ENCODE peak calls at places on chromosomes 1 and 21, in five cellular contexts. One of them, this sample, is unnamed.

GRCh38 chr1:16122916-16123315 is 33.0 kb downstream of the EPHA2 start:
- DNase-seq in SJSA1: no peak
- DNase-seq in MM.1S: no peak
- DNase-seq in keratinocyte: no peak
- DNase-seq in CD8-positive, alpha-beta T cell: peak; percentile 55
- DNase-seq in this sample: no peak

GRCh38 chr1:237171564-237172485 is 129.8 kb downstream of the RYR2 start:
- DNase-seq in SJSA1: no peak
- DNase-seq in CD8-positive, alpha-beta T cell: no peak
- DNase-seq in MM.1S: no peak
- DNase-seq in keratinocyte: no peak
- DNase-seq in this sample: no peak

GRCh38 chr1:214216031-214216430 is 64.9 kb upstream of the SMYD2 start:
- DNase-seq in keratinocyte: no peak
- DNase-seq in SJSA1: no peak
- DNase-seq in MM.1S: no peak
- DNase-seq in CD8-positive, alpha-beta T cell: no peak
- DNase-seq in this sample: no peak

GRCh38 chr1:110879758-110880606 is 7.0 kb downstream of the CD53 start:
- DNase-seq in SJSA1: no peak
- DNase-seq in MM.1S: no peak
- DNase-seq in CD8-positive, alpha-beta T cell: peak; percentile 56
- DNase-seq in keratinocyte: no peak
- DNase-seq in this sample: peak; percentile 77

GRCh38 chr1:50704126-50704525 is 255.9 kb downstream of the FAF1 start:
- DNase-seq in MM.1S: no peak
- DNase-seq in CD8-positive, alpha-beta T cell: no peak
- DNase-seq in SJSA1: peak; percentile 46
- DNase-seq in keratinocyte: no peak
- DNase-seq in this sample: peak; percentile 85

GRCh38 chr1:119475866-119476439 is 31.1 kb upstream of the HSD3B1 start:
- DNase-seq in keratinocyte: peak; percentile 25
- DNase-seq in SJSA1: no peak
- DNase-seq in CD8-positive, alpha-beta T cell: no peak
- DNase-seq in MM.1S: peak; percentile 31
- DNase-seq in this sample: peak; percentile 85

GRCh38 chr1:87927391-87928073 is 598.9 kb downstream of the LMO4 start:
- DNase-seq in MM.1S: no peak
- DNase-seq in CD8-positive, alpha-beta T cell: no peak
- DNase-seq in keratinocyte: peak; percentile 53
- DNase-seq in SJSA1: no peak
- DNase-seq in this sample: no peak

GRCh38 chr1:203572134-203572625 is 54.5 kb upstream of the ATP2B4 start:
- DNase-seq in MM.1S: no peak
- DNase-seq in keratinocyte: no peak
- DNase-seq in CD8-positive, alpha-beta T cell: no peak
- DNase-seq in SJSA1: peak; percentile 27
- DNase-seq in this sample: no peak

GRCh38 chr1:235018161-235018560 is 110.5 kb downstream of the TOMM20 start:
- DNase-seq in MM.1S: no peak
- DNase-seq in keratinocyte: peak; percentile 96
- DNase-seq in CD8-positive, alpha-beta T cell: no peak
- DNase-seq in SJSA1: peak; percentile 67
- DNase-seq in this sample: no peak

GRCh38 chr1:156900019-156900718 is 6.7 kb downstream of the PEAR1 start:
- DNase-seq in keratinocyte: no peak
- DNase-seq in MM.1S: no peak
- DNase-seq in SJSA1: no peak
- DNase-seq in CD8-positive, alpha-beta T cell: no peak
- DNase-seq in this sample: no peak
- H3K4me1 ChIP-seq in keratinocyte: peaks cover 33% of the 10 kb centered on the region
- H3K4me1 ChIP-seq in MM.1S: no peaks in the 10 kb centered on the region
- H3K4me1 ChIP-seq in SJSA1: peaks cover 40% of the 10 kb centered on the region
- H3K4me1 ChIP-seq in CD8-positive, alpha-beta T cell: no peaks in the 10 kb centered on the region
- H3K4me1 ChIP-seq in this sample: no peaks in the 10 kb centered on the region

DNA sequence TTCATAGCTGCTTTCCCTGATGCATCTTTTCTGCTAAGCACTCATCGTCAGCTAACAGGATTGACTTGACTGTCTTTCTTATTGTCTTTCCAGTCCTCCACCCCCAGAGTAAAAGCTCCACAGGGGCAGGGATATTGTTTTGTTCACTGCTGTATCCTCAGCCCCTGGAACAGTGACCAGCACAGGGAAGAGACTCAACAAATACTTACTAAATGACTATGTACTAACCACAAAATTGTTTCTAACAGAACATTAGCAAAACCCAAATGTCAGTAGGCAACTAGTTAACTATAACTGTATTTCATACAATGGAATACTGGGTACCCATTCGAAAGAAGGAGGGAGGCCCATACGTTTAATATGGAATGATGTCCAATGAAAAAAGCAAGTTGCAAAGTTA is 53.0 kb downstream of the BCAR3 start:
- DNase-seq in SJSA1: no peak
- DNase-seq in CD8-positive, alpha-beta T cell: no peak
- DNase-seq in MM.1S: no peak
- DNase-seq in keratinocyte: no peak
- DNase-seq in this sample: no peak
- H3K4me1 ChIP-seq in SJSA1: peaks cover 58% of the 10 kb centered on the region
- H3K4me1 ChIP-seq in CD8-positive, alpha-beta T cell: no peaks in the 10 kb centered on the region
- H3K4me1 ChIP-seq in MM.1S: no peaks in the 10 kb centered on the region
- H3K4me1 ChIP-seq in keratinocyte: peaks cover 66% of the 10 kb centered on the region
- H3K4me1 ChIP-seq in this sample: no peaks in the 10 kb centered on the region

GRCh38 chr21:42426424-42426823 is 22.7 kb downstream of the UBASH3A start:
- DNase-seq in keratinocyte: no peak
- DNase-seq in MM.1S: no peak
- DNase-seq in SJSA1: no peak
- DNase-seq in CD8-positive, alpha-beta T cell: no peak
- DNase-seq in this sample: no peak
- H3K4me1 ChIP-seq in keratinocyte: no peaks in the 10 kb centered on the region
- H3K4me1 ChIP-seq in MM.1S: no peaks in the 10 kb centered on the region
- H3K4me1 ChIP-seq in SJSA1: no peaks in the 10 kb centered on the region
- H3K4me1 ChIP-seq in CD8-positive, alpha-beta T cell: peaks cover 53% of the 10 kb centered on the region
- H3K4me1 ChIP-seq in this sample: peaks cover 3% of the 10 kb centered on the region

GRCh38 chr1:25553749-25554425 is 10.5 kb downstream of the LDLRAP1 start:
- DNase-seq in SJSA1: no peak
- DNase-seq in MM.1S: no peak
- DNase-seq in CD8-positive, alpha-beta T cell: no peak
- DNase-seq in keratinocyte: no peak
- DNase-seq in this sample: no peak
- H3K4me1 ChIP-seq in SJSA1: peaks cover 13% of the 10 kb centered on the region
- H3K4me1 ChIP-seq in MM.1S: peaks cover 62% of the 10 kb centered on the region
- H3K4me1 ChIP-seq in CD8-positive, alpha-beta T cell: peaks cover 99% of the 10 kb centered on the region
- H3K4me1 ChIP-seq in keratinocyte: peaks cover 34% of the 10 kb centered on the region
- H3K4me1 ChIP-seq in this sample: peaks cover 24% of the 10 kb centered on the region

GRCh38 chr1:24284156-24284471 is 35.0 kb upstream of the GRHL3 start:
- DNase-seq in keratinocyte: no peak
- DNase-seq in SJSA1: no peak
- DNase-seq in CD8-positive, alpha-beta T cell: no peak
- DNase-seq in MM.1S: no peak
- DNase-seq in this sample: no peak
- H3K4me1 ChIP-seq in keratinocyte: peaks cover 49% of the 10 kb centered on the region
- H3K4me1 ChIP-seq in SJSA1: peaks cover 21% of the 10 kb centered on the region
- H3K4me1 ChIP-seq in CD8-positive, alpha-beta T cell: no peaks in the 10 kb centered on the region
- H3K4me1 ChIP-seq in MM.1S: no peaks in the 10 kb centered on the region
- H3K4me1 ChIP-seq in this sample: no peaks in the 10 kb centered on the region

DNA sequence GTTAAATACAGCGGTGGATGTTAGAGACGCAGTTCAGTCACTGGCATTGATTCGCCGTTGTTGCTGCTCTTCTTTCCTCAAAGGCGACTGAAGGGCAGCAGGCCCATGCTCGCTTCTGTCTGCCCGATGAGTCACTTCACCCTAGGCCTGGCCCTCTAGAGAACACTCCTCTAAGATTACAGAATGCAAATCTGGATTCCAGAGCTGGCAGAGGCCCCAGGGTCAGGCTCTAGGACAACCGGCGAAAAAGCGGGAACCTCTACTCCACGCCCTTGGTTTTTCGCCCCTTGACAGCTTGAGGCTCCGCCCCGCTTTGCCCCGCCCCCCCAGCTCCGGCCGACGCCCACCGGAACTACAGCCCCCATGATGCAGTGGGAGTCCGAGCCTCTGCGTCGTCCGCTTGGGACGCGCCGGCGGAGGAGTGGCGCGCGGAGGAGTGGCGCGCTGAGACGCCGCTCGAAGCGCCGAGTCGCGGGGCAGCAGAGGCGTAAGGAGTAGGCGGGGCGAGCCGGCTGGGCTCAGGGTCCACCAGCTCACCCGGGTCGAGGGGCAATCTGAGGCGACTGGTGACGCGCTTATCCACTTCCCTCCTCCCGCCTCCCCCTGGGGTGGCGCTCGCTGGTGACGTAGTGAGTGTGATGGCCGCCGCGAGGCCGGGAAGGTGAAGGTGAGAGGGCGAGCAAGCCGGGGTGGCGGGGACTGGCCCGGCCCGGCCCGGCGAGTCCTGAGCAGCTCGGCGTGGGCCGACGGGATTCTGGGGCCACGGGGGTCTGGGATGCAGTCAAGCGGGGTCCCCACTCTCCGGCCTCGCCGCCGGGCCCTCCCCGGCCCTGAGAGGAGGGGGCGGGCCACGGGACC is at the start of gene MFN2:
- DNase-seq in MM.1S: peak; percentile 93
- DNase-seq in SJSA1: peak; percentile 97
- DNase-seq in CD8-positive, alpha-beta T cell: peak; percentile 94
- DNase-seq in keratinocyte: peak; percentile 72
- DNase-seq in this sample: peak; percentile 99
- H3K4me1 ChIP-seq in MM.1S: peaks cover 8% of the 10 kb centered on the region
- H3K4me1 ChIP-seq in SJSA1: peaks cover 16% of the 10 kb centered on the region
- H3K4me1 ChIP-seq in CD8-positive, alpha-beta T cell: peaks cover 23% of the 10 kb centered on the region
- H3K4me1 ChIP-seq in keratinocyte: peaks cover 39% of the 10 kb centered on the region
- H3K4me1 ChIP-seq in this sample: peaks cover 18% of the 10 kb centered on the region

This sample was measured in Karpas-422.